ENCODE peak calls at places on chromosomes 11 and 22, in ten cellular contexts. F is body of pancreas; V is esophagus squamous epithelium; N is IMR-90; P is pancreas; R is SJSA1; J is PC-3; M is right lobe of liver; X is CD4-positive, alpha-beta memory T cell; H is Karpas-422. D is an unnamed sample.
A peak's percentile ranks its signal among the peaks of the same experiment; 100 is the strongest.

GRCh38 chr11:128488471-128488870 is 98.9 kb downstream of the ETS1 start:
- DNase-seq in P (no peak), F (peak; percentile 30), M (no peak), N (peak; percentile 98), X (no peak), V (no peak), R (no peak), H (no peak), J (peak; percentile 38), D (no peak)

GRCh38 chr22:40120783-40121182 is 56.9 kb upstream of the TNRC6B start:
- DNase-seq in F (no peak), J (no peak), P (no peak), X (no peak), R (no peak), M (no peak), N (no peak), V (no peak), H (no peak), D (no peak)

GRCh38 chr11:14364322-14364721 is 5.3 kb upstream of the RRAS2 start:
- DNase-seq in R (no peak), F (no peak), V (no peak), M (no peak), H (no peak), X (no peak), J (no peak), N (peak; percentile 38), P (no peak), D (no peak)

GRCh38 chr11:27705873-27706820 is 5.9 kb upstream of the BDNF start:
- DNase-seq in P (no peak), F (no peak), X (no peak), J (peak; percentile 43), R (no peak), M (no peak), H (peak; percentile 64), V (no peak), N (peak; percentile 64), D (no peak)

GRCh38 chr11:16239130-16240105 is 116.9 kb downstream of the SOX6 start:
- DNase-seq in N (peak; percentile 48), M (no peak), V (no peak), P (no peak), R (no peak), H (no peak), X (no peak), F (no peak), J (no peak), D (no peak)

GRCh38 chr11:10930224-10930960 is 72.5 kb upstream of the ZBED5 start:
- DNase-seq in J (peak; percentile 17), V (no peak), F (no peak), R (no peak), H (no peak), X (peak; percentile 26), M (no peak), N (peak; percentile 33), P (no peak), D (peak; percentile 14)

GRCh38 chr11:89436071-89436470 is 55.1 kb downstream of the NOX4 start:
- DNase-seq in M (no peak), V (no peak), N (peak; percentile 58), F (no peak), H (no peak), J (no peak), X (no peak), P (no peak), R (no peak), D (no peak)

GRCh38 chr22:36053242-36054147 is 24.9 kb upstream of the RBFOX2 start:
- DNase-seq in V (no peak), N (no peak), F (no peak), M (no peak), R (no peak), J (no peak), X (no peak), H (no peak), P (no peak), D (no peak)

GRCh38 chr11:2655834-2656622 is 43.8 kb downstream of the KCNQ1OT1 start:
- DNase-seq in X (no peak), J (peak; percentile 51), M (no peak), V (no peak), P (peak; percentile 17), H (no peak), N (peak; percentile 51), F (peak; percentile 33), R (no peak), D (no peak)
- H3K9me3 ChIP-seq in X (no peaks in the 10 kb centered on the region), J (peaks cover 12% of the 10 kb centered on the region), M (no peaks in the 10 kb centered on the region), V (no peaks in the 10 kb centered on the region), P (no peaks in the 10 kb centered on the region), H (peaks cover 20% of the 10 kb centered on the region), N (peaks cover 70% of the 10 kb centered on the region), F (no peaks in the 10 kb centered on the region), R (peaks cover 40% of the 10 kb centered on the region), D (peaks cover 4% of the 10 kb centered on the region)

DNA sequence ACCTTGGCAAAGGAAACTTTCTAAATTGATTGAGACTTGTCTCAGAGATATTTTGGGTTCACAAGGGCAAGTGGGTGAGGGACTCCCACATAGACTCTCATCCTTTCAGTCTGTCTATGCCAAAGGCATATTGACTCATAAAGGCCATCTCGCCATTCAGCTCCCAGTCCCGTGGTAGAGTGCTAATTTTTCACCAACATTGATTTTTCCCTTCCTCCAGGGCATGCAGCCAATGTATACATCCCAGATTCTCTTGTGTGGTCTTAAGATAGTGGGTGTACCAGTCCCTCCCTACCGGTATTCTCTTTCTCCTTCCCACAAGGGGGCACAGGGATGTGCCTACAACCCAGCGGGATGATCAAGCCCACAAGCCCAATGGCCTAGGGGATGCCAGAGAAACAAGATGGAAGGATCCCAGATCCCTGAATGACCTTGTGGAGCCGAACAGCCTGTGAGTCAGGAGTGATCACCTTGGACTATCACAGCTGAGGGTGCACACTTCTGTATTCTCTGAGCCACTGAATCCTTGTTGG is 8.0 kb downstream of the C11orf96 start:
- DNase-seq in N (no peak), R (peak; percentile 62), J (no peak), M (no peak), V (no peak), X (no peak), P (no peak), H (no peak), F (no peak), D (no peak)
- H3K27ac ChIP-seq in N (no peak overlapping the region), R (peak overlapping the region; percentile 25), J (no peak overlapping the region), M (no peak overlapping the region), V (no peak overlapping the region), X (no peak overlapping the region), P (no peak overlapping the region), H (no peak overlapping the region), F (no peak overlapping the region), D (no peak overlapping the region)

GRCh38 chr22:47535681-47536080 is 773.2 kb downstream of the TBC1D22A start:
- DNase-seq in X (no peak), V (no peak), H (no peak), F (no peak), P (no peak), M (no peak), N (no peak), J (no peak), R (no peak), D (no peak)

GRCh38 chr22:47539374-47539773 is 776.9 kb downstream of the TBC1D22A start:
- DNase-seq in F (no peak), H (no peak), R (no peak), N (no peak), X (no peak), J (no peak), M (no peak), V (no peak), P (no peak), D (no peak)

GRCh38 chr22:47540011-47540410 is 777.6 kb downstream of the TBC1D22A start:
- DNase-seq in P (no peak), F (no peak), N (no peak), R (no peak), H (no peak), V (no peak), M (no peak), X (no peak), J (no peak), D (no peak)

GRCh38 chr22:47534150-47535133 is 772.0 kb downstream of the TBC1D22A start:
- DNase-seq in N (no peak), H (no peak), X (no peak), R (no peak), M (no peak), V (no peak), F (peak; percentile 10), J (no peak), P (no peak), D (no peak)
- H3K9me3 ChIP-seq in N (peaks cover 32% of the 10 kb centered on the region), H (no peaks in the 10 kb centered on the region), X (no peaks in the 10 kb centered on the region), R (no peaks in the 10 kb centered on the region), M (no peaks in the 10 kb centered on the region), V (no peaks in the 10 kb centered on the region), F (no peaks in the 10 kb centered on the region), J (no peaks in the 10 kb centered on the region), P (no peaks in the 10 kb centered on the region), D (no peaks in the 10 kb centered on the region)

GRCh38 chr22:18058770-18059169 is 19.0 kb upstream of the PEX26 start:
- DNase-seq in R (no peak), P (no peak), F (no peak), M (no peak), N (no peak), J (no peak), V (no peak), X (no peak), H (peak; percentile 32), D (no peak)

GRCh38 chr22:18062421-18062820 is 15.4 kb upstream of the PEX26 start:
- DNase-seq in X (no peak), P (no peak), F (no peak), V (no peak), N (no peak), H (no peak), M (no peak), R (no peak), J (no peak), D (no peak)

GRCh38 chr22:18059991-18060390 is 17.8 kb upstream of the PEX26 start:
- DNase-seq in P (no peak), H (peak; percentile 33), X (no peak), N (no peak), R (no peak), J (no peak), F (no peak), M (no peak), V (no peak), D (no peak)

GRCh38 chr22:18059473-18059872 is 18.3 kb upstream of the PEX26 start:
- DNase-seq in X (no peak), P (no peak), H (peak; percentile 20), N (no peak), V (no peak), J (no peak), M (no peak), R (no peak), F (no peak), D (no peak)

DNA sequence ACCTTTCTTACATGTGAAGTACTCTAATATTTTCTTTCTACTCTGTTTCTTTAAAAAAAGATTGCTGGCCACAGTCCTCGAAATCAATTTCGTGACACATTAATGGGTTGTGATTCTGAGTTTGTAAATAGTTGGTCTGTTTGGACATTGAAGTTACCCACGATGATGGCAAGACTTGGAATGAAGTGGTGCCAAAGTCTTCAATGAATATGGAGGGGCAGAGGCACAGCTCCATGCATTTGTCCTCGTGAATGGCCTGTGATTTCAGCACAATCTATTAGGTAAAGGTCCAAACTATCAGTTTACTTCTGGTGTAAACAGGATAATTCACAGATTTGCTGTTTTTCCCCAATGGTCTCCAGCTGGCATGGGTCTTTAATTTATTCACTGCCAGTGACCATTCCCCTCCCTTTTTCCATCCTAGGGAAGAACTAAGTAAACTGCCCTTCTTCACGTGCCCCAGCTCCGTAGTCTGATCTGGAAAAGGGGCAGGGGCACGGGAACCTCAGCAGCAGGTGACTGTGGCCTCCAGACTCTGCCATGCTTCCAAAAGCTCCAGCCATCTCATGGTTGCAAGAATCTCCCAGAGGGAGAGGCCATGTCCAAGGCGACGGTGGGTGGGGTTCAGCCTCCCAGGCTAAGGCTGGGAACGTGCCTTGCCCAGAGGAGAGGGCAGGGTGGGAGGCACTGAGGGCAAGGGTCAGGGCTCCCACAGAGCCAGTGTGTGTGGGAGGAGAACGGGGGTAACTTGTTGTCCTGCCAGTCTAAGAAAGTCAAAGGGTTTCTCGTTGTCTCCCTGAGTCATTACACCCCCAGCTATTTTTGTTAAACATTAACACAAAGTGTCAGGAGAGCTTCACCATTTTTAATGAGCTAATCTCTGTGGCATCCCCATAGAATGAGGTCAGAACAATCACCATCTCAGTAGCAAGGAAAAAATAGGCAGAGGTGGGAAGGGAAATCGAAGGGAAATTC is 16.9 kb upstream of the PEX26 start:
- DNase-seq in F (peak; percentile 37), P (no peak), V (no peak), H (peak; percentile 12), X (no peak), M (peak; percentile 62), R (no peak), J (peak; percentile 65), N (peak; percentile 71), D (no peak)
- H3K27ac ChIP-seq in F (peak overlapping the region; percentile 88), P (peak overlapping the region; percentile 82), V (peak overlapping the region; percentile 67), H (no peak overlapping the region), X (no peak overlapping the region), M (peak overlapping the region; percentile 91), R (peak overlapping the region; percentile 13), J (peak overlapping the region; percentile 53), N (peak overlapping the region; percentile 51), D (no peak overlapping the region)